ENCODE peak calls at places on chromosomes 4 and X, in eight cellular contexts. One of them, this sample, is unnamed.
A peak's percentile ranks its signal among the peaks of the same experiment; 100 is the strongest.

GRCh38 chr4:176794151-176794550 is 1.4 kb upstream of the VEGFC start:
- DNase-seq in heart right ventricle: no peak
- DNase-seq in lung: no peak
- DNase-seq in BE2C: no peak
- DNase-seq in right lobe of liver: no peak
- DNase-seq in adipocyte: peak; percentile 87
- DNase-seq in stomach: no peak
- DNase-seq in trophoblast cell: no peak
- DNase-seq in this sample: no peak

GRCh38 chrX:41561045-41561444 is 113.9 kb downstream of the NYX start:
- DNase-seq in heart right ventricle: peak; percentile 31
- DNase-seq in lung: no peak
- DNase-seq in BE2C: no peak
- DNase-seq in right lobe of liver: no peak
- DNase-seq in adipocyte: peak; percentile 70
- DNase-seq in stomach: no peak
- DNase-seq in trophoblast cell: peak; percentile 17
- DNase-seq in this sample: peak; percentile 74

GRCh38 chr4:48130100-48130499 is 4.0 kb downstream of the TXK start:
- DNase-seq in heart right ventricle: no peak
- DNase-seq in lung: no peak
- DNase-seq in BE2C: no peak
- DNase-seq in right lobe of liver: no peak
- DNase-seq in adipocyte: no peak
- DNase-seq in stomach: no peak
- DNase-seq in trophoblast cell: no peak
- DNase-seq in this sample: no peak

GRCh38 chrX:148376342-148376741 is 124.1 kb upstream of the AFF2 start:
- DNase-seq in heart right ventricle: no peak
- DNase-seq in lung: no peak
- DNase-seq in BE2C: no peak
- DNase-seq in right lobe of liver: no peak
- DNase-seq in adipocyte: no peak
- DNase-seq in stomach: no peak
- DNase-seq in trophoblast cell: no peak
- DNase-seq in this sample: no peak

GRCh38 chr4:13942936-13943335 is 315.4 kb upstream of the BOD1L1 start:
- DNase-seq in heart right ventricle: no peak
- DNase-seq in lung: no peak
- DNase-seq in BE2C: no peak
- DNase-seq in right lobe of liver: no peak
- DNase-seq in adipocyte: no peak
- DNase-seq in stomach: no peak
- DNase-seq in trophoblast cell: no peak
- DNase-seq in this sample: no peak

GRCh38 chrX:16892504-16893362 is 22.6 kb upstream of the RBBP7 start:
- DNase-seq in heart right ventricle: peak; percentile 72
- DNase-seq in lung: peak; percentile 74
- DNase-seq in BE2C: peak; percentile 67
- DNase-seq in right lobe of liver: peak; percentile 59
- DNase-seq in adipocyte: peak; percentile 90
- DNase-seq in stomach: peak; percentile 72
- DNase-seq in trophoblast cell: peak; percentile 86
- DNase-seq in this sample: peak; percentile 69

GRCh38 chrX:153063315-153063714 is 7.0 kb downstream of the PNMA3 start:
- DNase-seq in heart right ventricle: no peak
- DNase-seq in lung: no peak
- DNase-seq in BE2C: no peak
- DNase-seq in right lobe of liver: no peak
- DNase-seq in adipocyte: peak; percentile 58
- DNase-seq in stomach: no peak
- DNase-seq in trophoblast cell: peak; percentile 12
- DNase-seq in this sample: no peak

GRCh38 chrX:44931441-44931973 is 58.5 kb downstream of the KDM6A start:
- DNase-seq in heart right ventricle: no peak
- DNase-seq in lung: no peak
- DNase-seq in BE2C: no peak
- DNase-seq in right lobe of liver: no peak
- DNase-seq in adipocyte: no peak
- DNase-seq in stomach: no peak
- DNase-seq in trophoblast cell: no peak
- DNase-seq in this sample: no peak

GRCh38 chrX:14015941-14016340 is 13.8 kb downstream of the GEMIN8 start:
- DNase-seq in heart right ventricle: no peak
- DNase-seq in lung: no peak
- DNase-seq in BE2C: no peak
- DNase-seq in right lobe of liver: no peak
- DNase-seq in adipocyte: peak; percentile 38
- DNase-seq in stomach: no peak
- DNase-seq in trophoblast cell: no peak
- DNase-seq in this sample: no peak

GRCh38 chr4:76420901-76421581 is at the start of gene CCDC158:
- DNase-seq in heart right ventricle: peak; percentile 5
- DNase-seq in lung: no peak
- DNase-seq in BE2C: peak; percentile 31
- DNase-seq in right lobe of liver: peak; percentile 72
- DNase-seq in adipocyte: peak; percentile 36
- DNase-seq in stomach: peak; percentile 26
- DNase-seq in trophoblast cell: no peak
- DNase-seq in this sample: no peak

GRCh38 chr4:19002170-19002569 is 980.6 kb upstream of the LCORL start:
- DNase-seq in heart right ventricle: no peak
- DNase-seq in lung: no peak
- DNase-seq in BE2C: no peak
- DNase-seq in right lobe of liver: no peak
- DNase-seq in adipocyte: no peak
- DNase-seq in stomach: no peak
- DNase-seq in trophoblast cell: no peak
- DNase-seq in this sample: no peak

GRCh38 chrX:100748133-100748532 is 16.2 kb upstream of the SYTL4 start:
- DNase-seq in heart right ventricle: no peak
- DNase-seq in lung: no peak
- DNase-seq in BE2C: no peak
- DNase-seq in right lobe of liver: no peak
- DNase-seq in adipocyte: no peak
- DNase-seq in stomach: no peak
- DNase-seq in trophoblast cell: peak; percentile 48
- DNase-seq in this sample: no peak

GRCh38 chrX:22338740-22339139 is 66.0 kb downstream of the CBLL2 start:
- DNase-seq in heart right ventricle: no peak
- DNase-seq in lung: no peak
- DNase-seq in BE2C: no peak
- DNase-seq in right lobe of liver: no peak
- DNase-seq in adipocyte: no peak
- DNase-seq in stomach: no peak
- DNase-seq in trophoblast cell: peak; percentile 39
- DNase-seq in this sample: no peak

GRCh38 chr4:156888762-156889161 is 82.8 kb downstream of the PDGFC start:
- DNase-seq in heart right ventricle: no peak
- DNase-seq in lung: no peak
- DNase-seq in BE2C: no peak
- DNase-seq in right lobe of liver: no peak
- DNase-seq in adipocyte: peak; percentile 67
- DNase-seq in stomach: no peak
- DNase-seq in trophoblast cell: peak; percentile 95
- DNase-seq in this sample: no peak

GRCh38 chr4:147590249-147590920 is 26.8 kb upstream of the TMEM184C start:
- DNase-seq in heart right ventricle: peak; percentile 55
- DNase-seq in lung: peak; percentile 54
- DNase-seq in BE2C: peak; percentile 70
- DNase-seq in right lobe of liver: no peak
- DNase-seq in adipocyte: peak; percentile 89
- DNase-seq in stomach: peak; percentile 55
- DNase-seq in trophoblast cell: peak; percentile 80
- DNase-seq in this sample: peak; percentile 61

GRCh38 chrX:1411331-1411730 is 19.4 kb upstream of the SLC25A6 start:
- DNase-seq in heart right ventricle: no peak
- DNase-seq in lung: no peak
- DNase-seq in BE2C: no peak
- DNase-seq in right lobe of liver: no peak
- DNase-seq in adipocyte: no peak
- DNase-seq in stomach: no peak
- DNase-seq in trophoblast cell: peak; percentile 9
- DNase-seq in this sample: no peak

GRCh38 chrX:1416965-1417760 is 25.2 kb upstream of the SLC25A6 start:
- DNase-seq in heart right ventricle: no peak
- DNase-seq in lung: no peak
- DNase-seq in BE2C: no peak
- DNase-seq in right lobe of liver: peak; percentile 21
- DNase-seq in adipocyte: no peak
- DNase-seq in stomach: no peak
- DNase-seq in trophoblast cell: no peak
- DNase-seq in this sample: no peak

GRCh38 chrX:1417921-1418875 is 26.3 kb upstream of the SLC25A6 start:
- DNase-seq in heart right ventricle: no peak
- DNase-seq in lung: no peak
- DNase-seq in BE2C: no peak
- DNase-seq in right lobe of liver: peak; percentile 38
- DNase-seq in adipocyte: no peak
- DNase-seq in stomach: no peak
- DNase-seq in trophoblast cell: no peak
- DNase-seq in this sample: no peak

GRCh38 chrX:1416327-1416784 is 24.4 kb upstream of the SLC25A6 start:
- DNase-seq in heart right ventricle: no peak
- DNase-seq in lung: no peak
- DNase-seq in BE2C: no peak
- DNase-seq in right lobe of liver: no peak
- DNase-seq in adipocyte: no peak
- DNase-seq in stomach: no peak
- DNase-seq in trophoblast cell: no peak
- DNase-seq in this sample: no peak

DNA sequence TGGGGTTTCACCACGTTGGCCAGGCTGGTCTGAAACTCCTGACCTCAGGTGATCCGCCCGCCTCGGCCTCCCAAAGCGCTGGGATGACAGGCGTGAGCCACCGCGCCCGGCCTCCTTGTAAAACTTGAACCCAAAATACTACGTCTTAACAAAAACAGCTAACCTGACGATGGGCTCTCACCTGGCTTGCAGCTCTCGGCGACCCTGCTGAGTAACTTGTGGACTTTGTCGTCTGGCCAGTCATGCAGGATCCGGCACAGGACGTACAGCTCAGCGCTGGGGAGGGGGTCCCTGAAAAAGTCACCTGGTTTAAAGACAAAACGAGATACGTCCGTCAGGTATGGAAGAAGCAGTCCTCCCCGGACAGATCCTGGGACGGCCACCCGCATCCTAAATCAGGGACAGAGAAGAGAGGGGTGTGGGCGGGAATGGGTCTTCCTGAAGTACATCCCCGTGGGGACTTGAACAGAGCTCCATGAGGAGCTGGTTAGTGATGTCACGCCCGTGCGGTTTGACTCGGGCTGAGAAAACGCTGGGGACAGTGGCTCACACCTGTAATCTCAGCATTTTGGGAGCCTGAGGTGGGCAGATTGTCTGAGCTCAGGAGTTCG is 20.7 kb upstream of the SLC25A6 start:
- DNase-seq in heart right ventricle: no peak
- DNase-seq in lung: no peak
- DNase-seq in BE2C: no peak
- DNase-seq in right lobe of liver: no peak
- DNase-seq in adipocyte: no peak
- DNase-seq in stomach: no peak
- DNase-seq in trophoblast cell: no peak
- DNase-seq in this sample: no peak
- H3K36me3 ChIP-seq in heart right ventricle: peaks cover 3% of the 10 kb centered on the region
- H3K36me3 ChIP-seq in lung: peaks cover 45% of the 10 kb centered on the region
- H3K36me3 ChIP-seq in BE2C: no peaks in the 10 kb centered on the region
- H3K36me3 ChIP-seq in right lobe of liver: peaks cover 3% of the 10 kb centered on the region
- H3K36me3 ChIP-seq in adipocyte: peaks cover 46% of the 10 kb centered on the region
- H3K36me3 ChIP-seq in stomach: peaks cover 62% of the 10 kb centered on the region
- H3K36me3 ChIP-seq in trophoblast cell: peaks cover 37% of the 10 kb centered on the region
- H3K36me3 ChIP-seq in this sample: no peaks in the 10 kb centered on the region

GRCh38 chrX:10051866-10052265 is 84.7 kb downstream of the CLDN34 start:
- DNase-seq in heart right ventricle: no peak
- DNase-seq in lung: no peak
- DNase-seq in BE2C: no peak
- DNase-seq in right lobe of liver: no peak
- DNase-seq in adipocyte: no peak
- DNase-seq in stomach: no peak
- DNase-seq in trophoblast cell: peak; percentile 86
- DNase-seq in this sample: no peak
- H3K4me3 ChIP-seq in heart right ventricle: no peak overlapping the region
- H3K4me3 ChIP-seq in lung: no peak overlapping the region
- H3K4me3 ChIP-seq in BE2C: no peak overlapping the region
- H3K4me3 ChIP-seq in right lobe of liver: no peak overlapping the region
- H3K4me3 ChIP-seq in adipocyte: no peak overlapping the region
- H3K4me3 ChIP-seq in stomach: no peak overlapping the region
- H3K4me3 ChIP-seq in trophoblast cell: no peak overlapping the region
- H3K4me3 ChIP-seq in this sample: no peak overlapping the region

DNA sequence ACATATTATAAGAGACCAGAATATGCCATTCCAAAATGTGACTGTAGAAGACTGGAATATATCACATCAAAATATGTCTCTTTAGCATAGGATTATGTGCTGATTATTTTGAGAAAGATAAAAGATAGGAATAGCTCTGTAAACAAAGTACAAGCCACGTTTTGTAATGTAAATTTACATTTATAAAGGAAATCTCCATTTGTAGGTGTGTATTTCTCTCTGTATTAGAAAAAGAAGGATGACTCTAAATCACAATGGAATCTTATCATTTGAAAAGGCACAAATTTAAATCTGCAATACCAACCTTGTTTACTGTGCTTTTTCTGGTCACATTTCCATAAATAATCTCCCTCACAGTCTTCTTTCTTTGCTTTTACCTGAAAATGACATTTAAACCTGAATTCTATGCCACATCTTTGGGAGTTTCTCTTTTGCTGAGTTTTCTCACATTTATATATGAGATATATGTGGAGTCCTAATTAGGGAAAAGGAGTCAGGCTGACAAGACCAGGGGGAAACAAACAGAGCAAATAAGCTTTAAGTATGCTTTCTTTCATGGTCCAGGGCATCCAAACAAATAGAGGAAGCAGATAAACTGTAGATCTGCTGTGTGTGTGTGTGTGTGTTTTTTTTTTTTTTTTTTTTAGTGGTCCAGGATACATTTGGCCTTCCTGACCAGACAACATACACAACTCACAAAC is 244.0 kb downstream of the CPXCR1 start:
- DNase-seq in heart right ventricle: no peak
- DNase-seq in lung: no peak
- DNase-seq in BE2C: no peak
- DNase-seq in right lobe of liver: no peak
- DNase-seq in adipocyte: no peak
- DNase-seq in stomach: no peak
- DNase-seq in trophoblast cell: no peak
- DNase-seq in this sample: no peak
- H3K4me1 ChIP-seq in heart right ventricle: no peaks in the 10 kb centered on the region
- H3K4me1 ChIP-seq in lung: no peaks in the 10 kb centered on the region
- H3K4me1 ChIP-seq in BE2C: no peaks in the 10 kb centered on the region
- H3K4me1 ChIP-seq in right lobe of liver: no peaks in the 10 kb centered on the region
- H3K4me1 ChIP-seq in adipocyte: no peaks in the 10 kb centered on the region
- H3K4me1 ChIP-seq in stomach: no peaks in the 10 kb centered on the region
- H3K4me1 ChIP-seq in trophoblast cell: no peaks in the 10 kb centered on the region
- H3K4me1 ChIP-seq in this sample: no peaks in the 10 kb centered on the region

DNA sequence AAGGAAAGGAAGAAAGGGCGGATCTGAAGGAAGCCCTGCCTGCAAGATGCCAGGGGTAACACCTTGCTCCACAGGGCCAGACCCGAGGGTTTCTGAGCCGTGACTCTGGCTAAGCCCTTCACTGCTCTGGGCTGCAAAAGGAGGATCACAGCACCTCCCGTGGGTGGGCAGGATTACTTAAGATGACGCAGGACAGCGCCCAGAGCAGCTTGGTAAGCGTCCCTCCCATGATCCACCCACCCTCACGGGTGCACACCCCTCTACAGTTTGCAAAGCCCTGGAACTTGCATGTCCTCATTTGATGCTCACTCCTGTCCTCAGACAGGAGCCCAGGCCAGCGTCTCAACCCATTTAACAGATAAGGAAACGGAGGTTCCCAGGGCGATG is 64.9 kb downstream of the CRMP1 start:
- DNase-seq in heart right ventricle: no peak
- DNase-seq in lung: no peak
- DNase-seq in BE2C: no peak
- DNase-seq in right lobe of liver: no peak
- DNase-seq in adipocyte: no peak
- DNase-seq in stomach: no peak
- DNase-seq in trophoblast cell: no peak
- DNase-seq in this sample: no peak
- H3K36me3 ChIP-seq in heart right ventricle: no peaks in the 10 kb centered on the region
- H3K36me3 ChIP-seq in lung: no peaks in the 10 kb centered on the region
- H3K36me3 ChIP-seq in BE2C: peaks cover 78% of the 10 kb centered on the region
- H3K36me3 ChIP-seq in right lobe of liver: no peaks in the 10 kb centered on the region
- H3K36me3 ChIP-seq in adipocyte: peaks cover 8% of the 10 kb centered on the region
- H3K36me3 ChIP-seq in stomach: no peaks in the 10 kb centered on the region
- H3K36me3 ChIP-seq in trophoblast cell: no peaks in the 10 kb centered on the region
- H3K36me3 ChIP-seq in this sample: no peaks in the 10 kb centered on the region